ENCODE peak calls at places on chromosome 22, in ten cellular contexts. One of them, this sample, is unnamed.

GRCh38 chr22:37303821-37304274 is 21.5 kb downstream of the CYTH4 start:
- DNase-seq in right cardiac atrium: no peak
- DNase-seq in stimulated activated CD8-positive, alpha-beta memory T cell treated with anti-CD3 and anti-CD28 coated beads, Interleukin-2, amount 100 ng/mL, for 1 hour: no peak
- DNase-seq in stimulated activated CD4-positive, alpha-beta T cell treated with anti-CD3 and anti-CD28 coated beads, Interleukin-2, amount 100 ng/mL, for 24 hours: peak
- DNase-seq in astrocyte of the cerebellum: peak
- DNase-seq in astrocyte of the hippocampus: peak
- DNase-seq in head of caudate nucleus: peak
- DNase-seq in occipital lobe: peak
- DNase-seq in DMS 273 treated with DMSO at 0.1 percent for 48 hours: no peak
- DNase-seq in lower lobe of right lung: peak
- DNase-seq in this sample: no peak

GRCh38 chr22:42142771-42143461 is 12.3 kb upstream of the CYP2D6 start:
- DNase-seq in astrocyte of the hippocampus: no peak
- DNase-seq in occipital lobe: no peak
- DNase-seq in astrocyte of the cerebellum: no peak
- DNase-seq in lower lobe of right lung: no peak
- DNase-seq in right cardiac atrium: no peak
- DNase-seq in stimulated activated CD4-positive, alpha-beta T cell treated with anti-CD3 and anti-CD28 coated beads, Interleukin-2, amount 100 ng/mL, for 24 hours: no peak
- DNase-seq in DMS 273 treated with DMSO at 0.1 percent for 48 hours: no peak
- DNase-seq in head of caudate nucleus: no peak
- DNase-seq in stimulated activated CD8-positive, alpha-beta memory T cell treated with anti-CD3 and anti-CD28 coated beads, Interleukin-2, amount 100 ng/mL, for 1 hour: no peak
- DNase-seq in this sample: no peak

GRCh38 chr22:24982301-24983056 is 30.0 kb downstream of the KIAA1671 start:
- DNase-seq in stimulated activated CD8-positive, alpha-beta memory T cell treated with anti-CD3 and anti-CD28 coated beads, Interleukin-2, amount 100 ng/mL, for 1 hour: no peak
- DNase-seq in astrocyte of the hippocampus: peak
- DNase-seq in astrocyte of the cerebellum: no peak
- DNase-seq in stimulated activated CD4-positive, alpha-beta T cell treated with anti-CD3 and anti-CD28 coated beads, Interleukin-2, amount 100 ng/mL, for 24 hours: no peak
- DNase-seq in occipital lobe: no peak
- DNase-seq in lower lobe of right lung: no peak
- DNase-seq in right cardiac atrium: peak
- DNase-seq in head of caudate nucleus: no peak
- DNase-seq in DMS 273 treated with DMSO at 0.1 percent for 48 hours: no peak
- DNase-seq in this sample: no peak

GRCh38 chr22:25282671-25283561 is 63.5 kb downstream of the CRYBB2 start:
- DNase-seq in head of caudate nucleus: no peak
- DNase-seq in lower lobe of right lung: no peak
- DNase-seq in stimulated activated CD4-positive, alpha-beta T cell treated with anti-CD3 and anti-CD28 coated beads, Interleukin-2, amount 100 ng/mL, for 24 hours: no peak
- DNase-seq in astrocyte of the cerebellum: no peak
- DNase-seq in stimulated activated CD8-positive, alpha-beta memory T cell treated with anti-CD3 and anti-CD28 coated beads, Interleukin-2, amount 100 ng/mL, for 1 hour: no peak
- DNase-seq in DMS 273 treated with DMSO at 0.1 percent for 48 hours: no peak
- DNase-seq in astrocyte of the hippocampus: peak
- DNase-seq in occipital lobe: no peak
- DNase-seq in right cardiac atrium: no peak
- DNase-seq in this sample: no peak

GRCh38 chr22:33853200-33854097 is 66.8 kb downstream of the LARGE1 start:
- DNase-seq in occipital lobe: peak
- DNase-seq in DMS 273 treated with DMSO at 0.1 percent for 48 hours: no peak
- DNase-seq in lower lobe of right lung: peak
- DNase-seq in right cardiac atrium: peak
- DNase-seq in stimulated activated CD4-positive, alpha-beta T cell treated with anti-CD3 and anti-CD28 coated beads, Interleukin-2, amount 100 ng/mL, for 24 hours: no peak
- DNase-seq in stimulated activated CD8-positive, alpha-beta memory T cell treated with anti-CD3 and anti-CD28 coated beads, Interleukin-2, amount 100 ng/mL, for 1 hour: no peak
- DNase-seq in astrocyte of the hippocampus: peak
- DNase-seq in astrocyte of the cerebellum: peak
- DNase-seq in head of caudate nucleus: peak
- DNase-seq in this sample: peak

GRCh38 chr22:19287889-19288288 is 3.6 kb downstream of the CLTCL1 start:
- DNase-seq in stimulated activated CD4-positive, alpha-beta T cell treated with anti-CD3 and anti-CD28 coated beads, Interleukin-2, amount 100 ng/mL, for 24 hours: no peak
- DNase-seq in lower lobe of right lung: no peak
- DNase-seq in stimulated activated CD8-positive, alpha-beta memory T cell treated with anti-CD3 and anti-CD28 coated beads, Interleukin-2, amount 100 ng/mL, for 1 hour: no peak
- DNase-seq in astrocyte of the cerebellum: peak
- DNase-seq in occipital lobe: no peak
- DNase-seq in astrocyte of the hippocampus: peak
- DNase-seq in head of caudate nucleus: no peak
- DNase-seq in DMS 273 treated with DMSO at 0.1 percent for 48 hours: no peak
- DNase-seq in right cardiac atrium: no peak
- DNase-seq in this sample: no peak

GRCh38 chr22:31912402-31912733 is 32.0 kb upstream of the YWHAH start:
- DNase-seq in DMS 273 treated with DMSO at 0.1 percent for 48 hours: no peak
- DNase-seq in astrocyte of the hippocampus: no peak
- DNase-seq in right cardiac atrium: no peak
- DNase-seq in astrocyte of the cerebellum: no peak
- DNase-seq in occipital lobe: no peak
- DNase-seq in lower lobe of right lung: no peak
- DNase-seq in stimulated activated CD4-positive, alpha-beta T cell treated with anti-CD3 and anti-CD28 coated beads, Interleukin-2, amount 100 ng/mL, for 24 hours: no peak
- DNase-seq in stimulated activated CD8-positive, alpha-beta memory T cell treated with anti-CD3 and anti-CD28 coated beads, Interleukin-2, amount 100 ng/mL, for 1 hour: no peak
- DNase-seq in head of caudate nucleus: no peak
- DNase-seq in this sample: no peak

GRCh38 chr22:40196628-40197027 is 18.9 kb downstream of the TNRC6B start:
- DNase-seq in stimulated activated CD8-positive, alpha-beta memory T cell treated with anti-CD3 and anti-CD28 coated beads, Interleukin-2, amount 100 ng/mL, for 1 hour: no peak
- DNase-seq in DMS 273 treated with DMSO at 0.1 percent for 48 hours: no peak
- DNase-seq in lower lobe of right lung: no peak
- DNase-seq in astrocyte of the hippocampus: peak
- DNase-seq in head of caudate nucleus: no peak
- DNase-seq in stimulated activated CD4-positive, alpha-beta T cell treated with anti-CD3 and anti-CD28 coated beads, Interleukin-2, amount 100 ng/mL, for 24 hours: peak
- DNase-seq in right cardiac atrium: no peak
- DNase-seq in astrocyte of the cerebellum: peak
- DNase-seq in occipital lobe: no peak
- DNase-seq in this sample: no peak

GRCh38 chr22:25800766-25801165 is 58.8 kb downstream of the MYO18B start:
- DNase-seq in occipital lobe: no peak
- DNase-seq in astrocyte of the hippocampus: no peak
- DNase-seq in DMS 273 treated with DMSO at 0.1 percent for 48 hours: no peak
- DNase-seq in stimulated activated CD8-positive, alpha-beta memory T cell treated with anti-CD3 and anti-CD28 coated beads, Interleukin-2, amount 100 ng/mL, for 1 hour: no peak
- DNase-seq in stimulated activated CD4-positive, alpha-beta T cell treated with anti-CD3 and anti-CD28 coated beads, Interleukin-2, amount 100 ng/mL, for 24 hours: no peak
- DNase-seq in right cardiac atrium: no peak
- DNase-seq in head of caudate nucleus: peak
- DNase-seq in astrocyte of the cerebellum: no peak
- DNase-seq in lower lobe of right lung: no peak
- DNase-seq in this sample: no peak

GRCh38 chr22:39306456-39307361 is 12.7 kb downstream of the RPL3 start:
- DNase-seq in astrocyte of the hippocampus: peak
- DNase-seq in right cardiac atrium: peak
- DNase-seq in lower lobe of right lung: peak
- DNase-seq in stimulated activated CD4-positive, alpha-beta T cell treated with anti-CD3 and anti-CD28 coated beads, Interleukin-2, amount 100 ng/mL, for 24 hours: peak
- DNase-seq in DMS 273 treated with DMSO at 0.1 percent for 48 hours: no peak
- DNase-seq in occipital lobe: no peak
- DNase-seq in stimulated activated CD8-positive, alpha-beta memory T cell treated with anti-CD3 and anti-CD28 coated beads, Interleukin-2, amount 100 ng/mL, for 1 hour: peak
- DNase-seq in astrocyte of the cerebellum: no peak
- DNase-seq in head of caudate nucleus: peak
- DNase-seq in this sample: peak

GRCh38 chr22:49111085-49111484 is 716.6 kb downstream of the BRD1 start:
- DNase-seq in stimulated activated CD8-positive, alpha-beta memory T cell treated with anti-CD3 and anti-CD28 coated beads, Interleukin-2, amount 100 ng/mL, for 1 hour: no peak
- DNase-seq in occipital lobe: no peak
- DNase-seq in right cardiac atrium: no peak
- DNase-seq in astrocyte of the hippocampus: no peak
- DNase-seq in astrocyte of the cerebellum: no peak
- DNase-seq in head of caudate nucleus: no peak
- DNase-seq in lower lobe of right lung: no peak
- DNase-seq in DMS 273 treated with DMSO at 0.1 percent for 48 hours: no peak
- DNase-seq in stimulated activated CD4-positive, alpha-beta T cell treated with anti-CD3 and anti-CD28 coated beads, Interleukin-2, amount 100 ng/mL, for 24 hours: no peak
- DNase-seq in this sample: no peak

GRCh38 chr22:27990451-27990840 is 71.4 kb upstream of the PITPNB start:
- DNase-seq in stimulated activated CD8-positive, alpha-beta memory T cell treated with anti-CD3 and anti-CD28 coated beads, Interleukin-2, amount 100 ng/mL, for 1 hour: no peak
- DNase-seq in DMS 273 treated with DMSO at 0.1 percent for 48 hours: no peak
- DNase-seq in head of caudate nucleus: no peak
- DNase-seq in occipital lobe: no peak
- DNase-seq in right cardiac atrium: peak
- DNase-seq in astrocyte of the cerebellum: no peak
- DNase-seq in lower lobe of right lung: peak
- DNase-seq in stimulated activated CD4-positive, alpha-beta T cell treated with anti-CD3 and anti-CD28 coated beads, Interleukin-2, amount 100 ng/mL, for 24 hours: no peak
- DNase-seq in astrocyte of the hippocampus: no peak
- DNase-seq in this sample: no peak

GRCh38 chr22:22578702-22579424 is 19.8 kb upstream of the PRAME start:
- DNase-seq in stimulated activated CD4-positive, alpha-beta T cell treated with anti-CD3 and anti-CD28 coated beads, Interleukin-2, amount 100 ng/mL, for 24 hours: no peak
- DNase-seq in stimulated activated CD8-positive, alpha-beta memory T cell treated with anti-CD3 and anti-CD28 coated beads, Interleukin-2, amount 100 ng/mL, for 1 hour: no peak
- DNase-seq in right cardiac atrium: peak
- DNase-seq in astrocyte of the cerebellum: no peak
- DNase-seq in DMS 273 treated with DMSO at 0.1 percent for 48 hours: no peak
- DNase-seq in astrocyte of the hippocampus: no peak
- DNase-seq in head of caudate nucleus: no peak
- DNase-seq in occipital lobe: no peak
- DNase-seq in lower lobe of right lung: no peak
- DNase-seq in this sample: no peak

GRCh38 chr22:40271440-40271839 is 74.9 kb upstream of the ADSL start:
- DNase-seq in stimulated activated CD8-positive, alpha-beta memory T cell treated with anti-CD3 and anti-CD28 coated beads, Interleukin-2, amount 100 ng/mL, for 1 hour: no peak
- DNase-seq in lower lobe of right lung: no peak
- DNase-seq in head of caudate nucleus: no peak
- DNase-seq in stimulated activated CD4-positive, alpha-beta T cell treated with anti-CD3 and anti-CD28 coated beads, Interleukin-2, amount 100 ng/mL, for 24 hours: no peak
- DNase-seq in right cardiac atrium: no peak
- DNase-seq in astrocyte of the cerebellum: no peak
- DNase-seq in DMS 273 treated with DMSO at 0.1 percent for 48 hours: no peak
- DNase-seq in occipital lobe: no peak
- DNase-seq in astrocyte of the hippocampus: no peak
- DNase-seq in this sample: no peak

This sample was measured in immature natural killer cell.